ENCODE peak calls at places on chromosomes 4 and X, in ten cellular contexts. G is effector memory CD8-positive, alpha-beta T cell; H is H4; O is AG04450; R is mesendoderm; N is Caki2; C is adrenal gland; D is iris pigment epithelial cell; F is MG63; W is fibroblast of villous mesenchyme. B is an unnamed sample.

GRCh38 chr4:144655491-144655890 is 9.5 kb downstream of the HHIP start:
- DNase-seq in F (no peak), D (no peak), C (no peak), N (no peak), W (no peak), R (no peak), O (no peak), H (no peak), G (no peak), B (no peak)

GRCh38 chrX:112085149-112085548 is 2.6 kb upstream of the TRPC5 start:
- DNase-seq in R (no peak), D (no peak), C (no peak), W (no peak), O (no peak), G (no peak), H (no peak), F (no peak), N (no peak), B (no peak)

GRCh38 chrX:69031181-69031580 is 134.1 kb downstream of the PJA1 start:
- DNase-seq in W (no peak), F (no peak), N (no peak), R (peak), D (no peak), G (no peak), H (no peak), O (no peak), C (no peak), B (no peak)

GRCh38 chr4:186891859-186892486 is 168.3 kb upstream of the FAT1 start:
- DNase-seq in R (no peak), F (no peak), W (no peak), C (no peak), G (no peak), H (no peak), N (no peak), O (no peak), D (no peak), B (no peak)

GRCh38 chr4:87839309-87839946 is 6.7 kb downstream of the MEPE start:
- DNase-seq in W (peak), N (peak), D (peak), G (no peak), F (no peak), H (peak), O (peak), R (peak), C (peak), B (no peak)

GRCh38 chr4:69742596-69742995 is 17.8 kb downstream of the SULT1B1 start:
- DNase-seq in C (no peak), O (no peak), F (no peak), N (no peak), R (no peak), H (no peak), W (no peak), G (no peak), D (no peak), B (no peak)

GRCh38 chr4:126533176-126533575 is 1099.6 kb upstream of the INTU start:
- DNase-seq in H (no peak), N (no peak), O (no peak), W (peak), F (no peak), C (no peak), R (no peak), G (no peak), D (peak), B (no peak)

GRCh38 chrX:16977771-16978170 is 31.3 kb downstream of the REPS2 start:
- DNase-seq in C (no peak), W (no peak), G (no peak), O (no peak), N (no peak), H (no peak), R (no peak), D (no peak), F (no peak), B (no peak)

GRCh38 chr4:118969359-118969758 is 80.7 kb downstream of the SYNPO2 start:
- DNase-seq in H (peak), N (peak), O (no peak), G (no peak), W (peak), R (peak), D (peak), C (peak), F (peak), B (peak)

GRCh38 chrX:6227445-6227820 is 1.2 kb downstream of the NLGN4X start:
- DNase-seq in N (no peak), W (no peak), H (no peak), F (no peak), O (no peak), C (no peak), G (no peak), D (no peak), R (peak), B (no peak)

GRCh38 chr4:176357359-176358082 is 37.8 kb downstream of the SPCS3 start:
- DNase-seq in F (no peak), D (peak), C (no peak), N (no peak), R (no peak), W (peak), H (no peak), O (no peak), G (no peak), B (no peak)

B was measured in HFF-Myc.